ENCODE peak calls at places on chromosome 13, in four cellular contexts. M is ELR; Q is NCI-H774; F is activated CD4-positive, alpha-beta T cell treated with anti-CD3 and anti-CD28 coated beads, Interleukin-2, amount 10 ng/mL, durations not matched to agents 7 days and 5 days. N is an unnamed sample.

GRCh38 chr13:91185294-91185863 is 162.1 kb upstream of the MIR17HG start:
- DNase-seq in M (peak; percentile 45), Q (no peak), F (no peak), N (peak; percentile 41)

GRCh38 chr13:44974056-44974798 is 15.0 kb downstream of the NUFIP1 start:
- DNase-seq in Q (no peak), F (no peak), M (peak; percentile 42), N (peak; percentile 10)

GRCh38 chr13:109869312-109870237 is 83.2 kb upstream of the IRS2 start:
- DNase-seq in F (peak; percentile 17), M (peak; percentile 69), Q (peak; percentile 100), N (peak; percentile 30)

GRCh38 chr13:35818577-35819165 is 312.5 kb downstream of the DCLK1 start:
- DNase-seq in F (no peak), M (peak; percentile 66), Q (no peak), N (peak; percentile 49)

GRCh38 chr13:113142876-113143275 is 15.6 kb upstream of the PROZ start:
- DNase-seq in Q (no peak), F (no peak), M (no peak), N (no peak)

GRCh38 chr13:112733112-112733511 is 43.3 kb downstream of the ATP11A start:
- DNase-seq in Q (peak; percentile 68), F (no peak), M (no peak), N (no peak)

GRCh38 chr13:45511310-45512147 is 46.8 kb downstream of the COG3 start:
- DNase-seq in F (peak; percentile 53), Q (peak; percentile 8), M (peak; percentile 84), N (peak; percentile 80)

GRCh38 chr13:23432589-23432988 is 913 bp downstream of the SACS start:
- DNase-seq in Q (no peak), M (no peak), F (no peak), N (no peak)

GRCh38 chr13:99389520-99390304 is 82.5 kb upstream of the GPR183 start:
- DNase-seq in Q (no peak), F (no peak), M (no peak), N (no peak)

GRCh38 chr13:37136187-37136586 is 30.7 kb upstream of the CSNK1A1L start:
- DNase-seq in F (no peak), Q (no peak), M (no peak), N (no peak)

GRCh38 chr13:64992314-64992713 is 2237.8 kb downstream of the PCDH9 start:
- DNase-seq in Q (no peak), F (no peak), M (peak; percentile 1), N (no peak)

GRCh38 chr13:83709751-83710515 is 172.3 kb downstream of the SLITRK1 start:
- DNase-seq in Q (no peak), F (no peak), M (peak; percentile 4), N (peak; percentile 80)

GRCh38 chr13:20418953-20419352 is 106.7 kb downstream of the CRYL1 start:
- DNase-seq in Q (no peak), M (no peak), F (no peak), N (no peak)